ENCODE peak calls at places on chromosomes 12 and 14, in eight cellular contexts. S, I, W, C, Y, D, A and Z are unnamed samples.

GRCh38 chr12:50110127-50110761 is 1.8 kb upstream of the COX14 start:
- DNase-seq in S (peak), I (no peak), W (peak), C (peak), Y (peak), D (no peak), A (peak), Z (no peak)

GRCh38 chr12:101906226-101906625 is 28.8 kb downstream of the DRAM1 start:
- DNase-seq in S (no peak), I (no peak), W (no peak), C (no peak), Y (no peak), D (no peak), A (no peak), Z (no peak)

GRCh38 chr12:67630373-67631088 is 18.0 kb upstream of the DYRK2 start:
- DNase-seq in S (no peak), I (no peak), W (no peak), C (peak), Y (peak), D (peak), A (no peak), Z (no peak)

GRCh38 chr12:70418101-70418500 is 52.0 kb downstream of the KCNMB4 start:
- DNase-seq in S (no peak), I (no peak), W (no peak), C (no peak), Y (no peak), D (no peak), A (no peak), Z (peak)

GRCh38 chr14:65495196-65495595 is 82.7 kb downstream of the FUT8 start:
- DNase-seq in S (no peak), I (no peak), W (no peak), C (no peak), Y (no peak), D (no peak), A (no peak), Z (peak)

GRCh38 chr12:91413591-91413990 is 231.0 kb upstream of the DCN start:
- DNase-seq in S (no peak), I (no peak), W (no peak), C (no peak), Y (no peak), D (peak), A (no peak), Z (peak)

GRCh38 chr12:91877022-91877421 is 268.6 kb downstream of the BTG1 start:
- DNase-seq in S (no peak), I (no peak), W (no peak), C (no peak), Y (peak), D (no peak), A (no peak), Z (peak)

GRCh38 chr12:16189849-16190248 is 87.6 kb downstream of the SLC15A5 start:
- DNase-seq in S (no peak), I (no peak), W (no peak), C (peak), Y (no peak), D (no peak), A (no peak), Z (no peak)

GRCh38 chr12:24138041-24138440 is 188.6 kb upstream of the SOX5 start:
- DNase-seq in S (no peak), I (no peak), W (no peak), C (no peak), Y (no peak), D (no peak), A (no peak), Z (no peak)

GRCh38 chr14:100305446-100306255 is 593 bp downstream of the SLC25A29 start:
- DNase-seq in S (peak), I (no peak), W (peak), C (no peak), Y (no peak), D (no peak), A (peak), Z (no peak)

GRCh38 chr12:64627781-64628180 is 17.5 kb downstream of the RASSF3 start:
- DNase-seq in S (no peak), I (no peak), W (no peak), C (no peak), Y (no peak), D (no peak), A (no peak), Z (peak)

GRCh38 chr14:53900499-53900898 is 56.1 kb downstream of the BMP4 start:
- DNase-seq in S (peak), I (no peak), W (peak), C (no peak), Y (peak), D (no peak), A (no peak), Z (peak)

GRCh38 chr14:98136019-98136418 is 1136.0 kb downstream of the BCL11B start:
- DNase-seq in S (no peak), I (no peak), W (no peak), C (no peak), Y (no peak), D (no peak), A (no peak), Z (no peak)

GRCh38 chr12:49133014-49133413 is 1.8 kb upstream of the TUBA1B start:
- DNase-seq in S (no peak), I (no peak), W (no peak), C (no peak), Y (no peak), D (no peak), A (no peak), Z (no peak)

GRCh38 chr12:50597200-50598195 is 92.7 kb downstream of the DIP2B start:
- DNase-seq in S (no peak), I (no peak), W (no peak), C (peak), Y (no peak), D (peak), A (no peak), Z (peak)

GRCh38 chr12:55619352-55620138 is 17.1 kb upstream of the OR10P1 start:
- DNase-seq in S (no peak), I (no peak), W (no peak), C (peak), Y (no peak), D (peak), A (no peak), Z (peak)

GRCh38 chr12:479161-479560 is 19.4 kb downstream of the B4GALNT3 start:
- DNase-seq in S (no peak), I (no peak), W (no peak), C (no peak), Y (no peak), D (no peak), A (no peak), Z (no peak)

GRCh38 chr14:55297611-55298323 is 26.5 kb downstream of the FBXO34 start:
- DNase-seq in S (no peak), I (no peak), W (no peak), C (peak), Y (no peak), D (no peak), A (no peak), Z (no peak)

GRCh38 chr12:60269611-60270269 is 673.9 kb downstream of the SLC16A7 start:
- DNase-seq in S (no peak), I (no peak), W (no peak), C (no peak), Y (no peak), D (no peak), A (peak), Z (no peak)

GRCh38 chr12:121773011-121773777 is 20.3 kb downstream of the RHOF start:
- DNase-seq in S (peak), I (no peak), W (peak), C (peak), Y (peak), D (no peak), A (peak), Z (peak)

GRCh38 chr12:68617160-68617926 is 6.6 kb downstream of the RAP1B start:
- DNase-seq in S (no peak), I (no peak), W (no peak), C (no peak), Y (no peak), D (no peak), A (no peak), Z (peak)

GRCh38 chr14:105891221-105891602 is 364.8 kb downstream of the TMEM121 start:
- DNase-seq in S (no peak), I (peak), W (peak), C (no peak), Y (no peak), D (no peak), A (peak), Z (no peak)

GRCh38 chr12:42741771-42742510 is 152.4 kb upstream of the PRICKLE1 start:
- DNase-seq in S (no peak), I (no peak), W (no peak), C (no peak), Y (no peak), D (peak), A (no peak), Z (peak)

GRCh38 chr12:46998811-46999368 is 80.5 kb upstream of the PCED1B start:
- DNase-seq in S (no peak), I (no peak), W (no peak), C (no peak), Y (no peak), D (no peak), A (no peak), Z (peak)

GRCh38 chr12:39830862-39831520 is 211.4 kb upstream of the ABCD2 start:
- DNase-seq in S (no peak), I (no peak), W (no peak), C (no peak), Y (no peak), D (no peak), A (no peak), Z (peak)

GRCh38 chr12:115213118-115213517 is 529.1 kb upstream of the TBX3 start:
- DNase-seq in S (no peak), I (no peak), W (no peak), C (no peak), Y (no peak), D (no peak), A (no peak), Z (no peak)

GRCh38 chr12:10165421-10165820 is 6.5 kb downstream of the OLR1 start:
- DNase-seq in S (no peak), I (no peak), W (no peak), C (no peak), Y (no peak), D (no peak), A (no peak), Z (no peak)

GRCh38 chr14:34035177-34035933 is 84.5 kb upstream of the EGLN3 start:
- DNase-seq in S (peak), I (no peak), W (no peak), C (no peak), Y (peak), D (no peak), A (no peak), Z (no peak)

GRCh38 chr14:101442451-101442850 is 118.8 kb upstream of the DIO3 start:
- DNase-seq in S (no peak), I (no peak), W (no peak), C (peak), Y (no peak), D (no peak), A (no peak), Z (no peak)

GRCh38 chr12:124745891-124746570 is 117.6 kb downstream of the SCARB1 start:
- DNase-seq in S (peak), I (peak), W (peak), C (no peak), Y (peak), D (no peak), A (peak), Z (peak)

GRCh38 chr14:77099425-77100167 is 1.5 kb downstream of the CIPC start:
- DNase-seq in S (no peak), I (no peak), W (no peak), C (no peak), Y (no peak), D (no peak), A (no peak), Z (peak)

GRCh38 chr12:76962099-76962498 is 83.3 kb upstream of the CSRP2 start:
- DNase-seq in S (no peak), I (no peak), W (no peak), C (no peak), Y (no peak), D (no peak), A (no peak), Z (no peak)

GRCh38 chr12:10354502-10354901 is 35.3 kb downstream of the KLRK1 start:
- DNase-seq in S (no peak), I (no peak), W (no peak), C (no peak), Y (no peak), D (no peak), A (no peak), Z (peak)

GRCh38 chr14:61644834-61645233 is 50.5 kb upstream of the HIF1A start:
- DNase-seq in S (no peak), I (no peak), W (no peak), C (no peak), Y (no peak), D (no peak), A (no peak), Z (no peak)

GRCh38 chr12:116416161-116416560 is 138.7 kb upstream of the MED13L start:
- DNase-seq in S (no peak), I (no peak), W (no peak), C (no peak), Y (no peak), D (no peak), A (no peak), Z (no peak)

GRCh38 chr12:115572440-115572839 is 705.1 kb downstream of the MED13L start:
- DNase-seq in S (no peak), I (no peak), W (no peak), C (no peak), Y (no peak), D (no peak), A (no peak), Z (peak)

GRCh38 chr12:67366530-67367196 is 97.5 kb downstream of the CAND1 start:
- DNase-seq in S (no peak), I (no peak), W (no peak), C (no peak), Y (peak), D (peak), A (no peak), Z (peak)

GRCh38 chr12:129614221-129614885 is 289.5 kb downstream of the TMEM132D start:
- DNase-seq in S (no peak), I (no peak), W (no peak), C (peak), Y (no peak), D (peak), A (no peak), Z (no peak)

GRCh38 chr14:105171004-105171673 is 2.6 kb upstream of the JAG2 start:
- DNase-seq in S (no peak), I (no peak), W (no peak), C (no peak), Y (no peak), D (no peak), A (no peak), Z (no peak)

GRCh38 chr12:82378997-82379396 is 20.7 kb downstream of the METTL25 start:
- DNase-seq in S (no peak), I (no peak), W (no peak), C (no peak), Y (no peak), D (no peak), A (no peak), Z (no peak)

DNA sequence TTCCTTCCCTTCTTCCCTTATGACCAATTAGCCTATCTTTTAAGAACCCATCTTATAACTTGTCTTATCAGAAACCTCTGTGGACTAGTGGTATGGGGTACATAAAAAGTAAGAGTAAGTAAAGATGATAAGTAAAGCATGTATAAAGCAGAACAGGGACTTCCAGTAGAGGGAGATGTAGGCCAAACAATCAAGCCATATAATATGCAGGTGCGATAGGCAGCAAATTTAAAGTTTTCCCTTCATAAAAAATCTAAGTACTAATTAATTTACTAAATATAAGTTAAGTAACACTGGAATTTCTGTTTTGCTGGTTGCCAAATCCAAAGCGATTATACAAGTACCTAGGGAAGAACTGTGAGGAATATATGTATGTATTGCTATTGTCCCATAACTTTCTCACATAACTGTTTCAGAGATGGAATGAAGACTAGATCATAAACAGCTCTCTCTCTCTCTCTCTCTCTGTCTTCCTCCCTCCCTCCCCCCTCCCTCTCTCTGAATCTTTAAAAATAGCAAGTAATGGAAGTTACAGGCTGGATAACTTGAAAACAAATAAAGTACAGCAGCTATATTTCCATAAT is 25.7 kb downstream of the METTL25 start:
- DNase-seq in S (no peak), I (no peak), W (no peak), C (no peak), Y (no peak), D (no peak), A (no peak), Z (peak)
- TF ChIP-seq CTCF in S (peak), I (peak), W (peak), C (peak), Y (peak), D (peak), A (peak), Z (peak)

GRCh38 chr14:29926701-29927595 is 699 bp downstream of the PRKD1 start:
- DNase-seq in S (peak), I (peak), W (peak), C (peak), Y (peak), D (no peak), A (peak), Z (peak)
- H3K4me3 ChIP-seq in S (peak), I (peak), W (peak), C (peak), Y (peak), D (peak), A (peak), Z (peak)

GRCh38 chr14:50704454-50705010 is 36.4 kb upstream of the SAV1 start:
- DNase-seq in S (no peak), I (no peak), W (no peak), C (no peak), Y (no peak), D (no peak), A (no peak), Z (no peak)
- TF ChIP-seq CTCF in S (no peak), I (no peak), W (no peak), C (no peak), Y (no peak), D (no peak), A (no peak), Z (no peak)

GRCh38 chr14:91392623-91393303 is 24.9 kb downstream of the CCDC88C start:
- DNase-seq in S (no peak), I (no peak), W (no peak), C (peak), Y (peak), D (no peak), A (no peak), Z (no peak)

GRCh38 chr14:91394105-91395081 is 23.2 kb downstream of the CCDC88C start:
- DNase-seq in S (no peak), I (no peak), W (no peak), C (no peak), Y (peak), D (no peak), A (no peak), Z (no peak)

GRCh38 chr14:91396959-91397815 is 20.4 kb downstream of the CCDC88C start:
- DNase-seq in S (no peak), I (no peak), W (no peak), C (peak), Y (peak), D (no peak), A (peak), Z (no peak)

GRCh38 chr14:91395998-91396660 is 21.5 kb downstream of the CCDC88C start:
- DNase-seq in S (no peak), I (no peak), W (no peak), C (no peak), Y (peak), D (no peak), A (no peak), Z (no peak)

GRCh38 chr14:91395466-91395865 is 22.2 kb downstream of the CCDC88C start:
- DNase-seq in S (no peak), I (no peak), W (no peak), C (no peak), Y (peak), D (no peak), A (no peak), Z (no peak)
- H3K4me3 ChIP-seq in S (no peak), I (no peak), W (no peak), C (peak), Y (no peak), D (no peak), A (no peak), Z (no peak)

DNA sequence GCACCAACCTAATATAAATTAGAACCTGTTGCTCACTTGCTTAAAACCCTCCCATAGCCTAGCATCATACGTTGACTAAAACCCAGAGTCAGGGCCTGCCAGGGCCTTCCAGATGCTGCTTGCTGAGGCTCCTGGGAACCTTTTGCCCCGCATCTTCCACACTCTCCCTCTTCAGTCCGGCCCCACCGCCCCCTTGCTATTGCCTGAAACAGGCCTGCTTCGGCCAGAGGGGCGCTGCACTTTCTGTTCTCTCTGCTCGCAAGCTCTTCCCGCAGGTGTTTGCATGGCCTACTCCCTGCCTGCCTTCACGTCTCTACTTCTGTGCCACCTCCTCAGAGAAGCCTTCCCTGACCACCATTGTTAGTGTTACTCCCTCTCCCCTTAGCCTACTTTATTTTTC is 13.7 kb upstream of the TCTN2 start:
- DNase-seq in S (no peak), I (no peak), W (no peak), C (no peak), Y (no peak), D (no peak), A (no peak), Z (no peak)
- TF ChIP-seq CTCF in S (no peak), I (no peak), W (no peak), C (no peak), Y (no peak), D (no peak), A (no peak), Z (no peak)

GRCh38 chr12:51821423-51822260 is 26.9 kb downstream of the FIGNL2 start:
- DNase-seq in S (peak), I (no peak), W (no peak), C (no peak), Y (no peak), D (no peak), A (peak), Z (no peak)
- H3K4me3 ChIP-seq in S (peak), I (peak), W (peak), C (no peak), Y (peak), D (peak), A (peak), Z (peak)